ENCODE peak calls at places on chromosomes 3 and 15, in nine cellular contexts. C is ovary, H is HepG2, J is heart left ventricle, M is prostate gland, G is right lobe of liver, E is spleen, O is stomach, D is lower leg skin. Z is an unnamed sample.

GRCh38 chr15:29690765-29691475 is 131.3 kb downstream of the TJP1 start:
- DNase-seq in D (no peak), J (no peak), G (no peak), M (no peak), C (no peak), E (no peak), H (peak), O (no peak), Z (no peak)

GRCh38 chr3:13627681-13628080 is 78.8 kb downstream of the FBLN2 start:
- DNase-seq in J (no peak), H (no peak), E (no peak), D (no peak), G (peak), C (no peak), M (no peak), O (no peak), Z (no peak)

GRCh38 chr3:189806171-189806951 is 175.2 kb downstream of the TP63 start:
- DNase-seq in J (no peak), C (no peak), D (no peak), E (no peak), G (no peak), O (no peak), M (no peak), H (no peak), Z (no peak)

GRCh38 chr3:13194285-13195209 is 121.3 kb upstream of the IQSEC1 start:
- DNase-seq in E (no peak), C (no peak), G (peak), H (peak), O (no peak), M (no peak), J (no peak), D (no peak), Z (no peak)

GRCh38 chr3:49378249-49378899 is 20.2 kb upstream of the GPX1 start:
- DNase-seq in D (peak), C (peak), J (no peak), M (no peak), E (no peak), G (no peak), O (no peak), H (peak), Z (no peak)

GRCh38 chr3:128319107-128319506 is 147.6 kb downstream of the DNAJB8 start:
- DNase-seq in J (no peak), D (no peak), C (peak), E (no peak), M (no peak), H (no peak), O (peak), G (no peak), Z (no peak)

GRCh38 chr15:34514251-34514760 is 69.1 kb downstream of the GOLGA8B start:
- DNase-seq in M (peak), G (no peak), O (no peak), E (peak), J (peak), H (no peak), D (no peak), C (peak), Z (peak)

GRCh38 chr3:122767690-122768372 is 25.8 kb downstream of the HSPBAP1 start:
- DNase-seq in E (no peak), J (no peak), H (no peak), D (no peak), C (no peak), M (no peak), O (no peak), G (no peak), Z (no peak)

GRCh38 chr3:49357466-49358216 is 512 bp downstream of the GPX1 start:
- DNase-seq in G (peak), C (peak), D (no peak), H (no peak), O (peak), M (peak), E (peak), J (peak), Z (peak)

GRCh38 chr3:169387751-169388696 is 275.5 kb downstream of the MECOM start:
- DNase-seq in D (peak), H (peak), M (no peak), J (peak), G (no peak), C (peak), O (peak), E (peak), Z (no peak)

GRCh38 chr3:183265713-183266417 is 12.8 kb downstream of the B3GNT5 start:
- DNase-seq in G (no peak), M (peak), E (no peak), C (no peak), D (peak), H (peak), O (peak), J (no peak), Z (peak)

GRCh38 chr3:166526878-166527277 is 689.7 kb upstream of the BCHE start:
- DNase-seq in O (no peak), M (no peak), J (no peak), D (no peak), H (no peak), G (no peak), E (no peak), C (no peak), Z (no peak)

GRCh38 chr3:17195856-17196604 is 311.3 kb downstream of the PLCL2 start:
- DNase-seq in M (no peak), D (no peak), G (no peak), J (no peak), H (no peak), O (no peak), E (no peak), C (no peak), Z (no peak)

GRCh38 chr3:52397676-52398399 is 47.1 kb downstream of the SEMA3G start:
- DNase-seq in E (peak), G (peak), O (no peak), C (peak), H (no peak), D (no peak), M (no peak), J (peak), Z (no peak)
- TF ChIP-seq POLR2A in E (no peak), G (no peak), O (no peak), C (no peak), H (no peak), D (no peak), M (no peak), J (no peak), Z (no peak)

GRCh38 chr15:97652700-97653167 is 307.8 kb upstream of the ARRDC4 start:
- DNase-seq in C (no peak), G (no peak), M (no peak), H (no peak), O (no peak), E (no peak), D (no peak), J (no peak), Z (no peak)
- TF ChIP-seq POLR2A in C (no peak), G (no peak), M (no peak), H (no peak), O (no peak), E (no peak), D (no peak), J (no peak), Z (no peak)

GRCh38 chr3:105367063-105367405 is 325 bp downstream of the ALCAM start:
- DNase-seq in G (peak), C (peak), E (peak), M (peak), H (no peak), J (peak), D (no peak), O (peak), Z (no peak)
- TF ChIP-seq POLR2A in G (no peak), C (no peak), E (no peak), M (no peak), H (no peak), J (no peak), D (no peak), O (no peak), Z (no peak)

GRCh38 chr15:32817570-32817969 is 99.8 kb downstream of the GREM1 start:
- DNase-seq in O (no peak), H (no peak), C (no peak), E (no peak), M (no peak), D (no peak), G (no peak), J (no peak), Z (no peak)
- TF ChIP-seq POLR2A in O (no peak), H (no peak), C (no peak), E (no peak), M (no peak), D (no peak), G (no peak), J (no peak), Z (no peak)

GRCh38 chr3:51686512-51687215 is 15.6 kb downstream of the TEX264 start:
- DNase-seq in D (peak), C (no peak), H (no peak), M (no peak), O (peak), G (no peak), J (peak), E (peak), Z (no peak)
- TF ChIP-seq POLR2A in D (no peak), C (no peak), H (no peak), M (no peak), O (no peak), G (no peak), J (no peak), E (no peak), Z (no peak)

GRCh38 chr15:43488790-43489585 is 4.0 kb downstream of the TP53BP1 start:
- DNase-seq in M (no peak), J (no peak), C (no peak), O (no peak), D (no peak), H (no peak), G (no peak), E (no peak), Z (no peak)

GRCh38 chr15:43487271-43487895 is 5.6 kb downstream of the TP53BP1 start:
- DNase-seq in O (no peak), E (no peak), J (no peak), G (no peak), H (no peak), D (no peak), C (no peak), M (no peak), Z (no peak)

GRCh38 chr15:43493687-43494472 is 924 bp upstream of the TP53BP1 start:
- DNase-seq in J (no peak), E (no peak), D (no peak), M (no peak), H (no peak), O (no peak), G (no peak), C (no peak), Z (no peak)

GRCh38 chr15:43492266-43492665 is 690 bp downstream of the TP53BP1 start:
- DNase-seq in C (no peak), M (no peak), D (no peak), O (no peak), G (no peak), H (no peak), E (no peak), J (no peak), Z (no peak)

GRCh38 chr15:43492673-43493601 is at the start of gene TP53BP1:
- DNase-seq in H (peak), O (peak), D (peak), E (peak), C (peak), J (peak), M (peak), G (peak), Z (peak)
- TF ChIP-seq POLR2A in H (no peak), O (no peak), D (no peak), E (no peak), C (peak), J (no peak), M (peak), G (no peak), Z (peak)

GRCh38 chr3:197957775-197958103 is 2.3 kb upstream of the LMLN start:
- DNase-seq in J (no peak), D (no peak), E (no peak), O (no peak), C (no peak), H (no peak), M (no peak), G (no peak), Z (no peak)

GRCh38 chr3:197958346-197958745 is 1.7 kb upstream of the LMLN start:
- DNase-seq in M (no peak), G (no peak), D (no peak), J (no peak), H (no peak), C (no peak), O (no peak), E (no peak), Z (no peak)

GRCh38 chr3:197956070-197956469 is 3.9 kb upstream of the LMLN start:
- DNase-seq in D (no peak), O (no peak), C (no peak), H (no peak), E (no peak), G (no peak), M (no peak), J (no peak), Z (no peak)

GRCh38 chr3:197953881-197954280 is 3.9 kb downstream of the RPL35A start:
- DNase-seq in M (no peak), H (no peak), G (no peak), O (no peak), J (peak), E (no peak), D (no peak), C (no peak), Z (no peak)

GRCh38 chr3:197956626-197956988 is 3.4 kb upstream of the LMLN start:
- DNase-seq in M (no peak), C (no peak), O (no peak), J (no peak), H (no peak), E (no peak), D (no peak), G (no peak), Z (no peak)
- TF ChIP-seq POLR2A in M (no peak), C (no peak), O (no peak), J (no peak), H (no peak), E (no peak), D (no peak), G (no peak), Z (no peak)

DNA sequence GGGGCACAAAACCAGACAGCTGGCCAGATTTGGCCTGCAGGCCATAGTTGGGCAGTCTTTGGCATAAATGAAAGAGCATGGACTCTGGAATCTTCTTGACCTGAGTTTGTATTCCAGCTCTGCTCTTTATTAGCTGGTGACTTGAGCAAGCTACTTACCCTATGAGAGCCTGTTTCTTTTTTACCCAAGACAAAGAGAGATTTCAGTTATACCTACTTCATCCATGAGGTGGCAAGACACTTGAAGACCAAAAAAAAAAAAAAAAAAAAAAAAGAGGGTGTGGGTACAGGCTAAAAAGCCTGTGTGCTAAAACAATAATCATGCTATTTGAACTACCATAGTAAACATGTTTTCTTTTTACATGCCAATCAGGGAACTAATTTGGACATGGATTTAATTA is 109.0 kb upstream of the FHIT start:
- DNase-seq in H (no peak), G (no peak), E (no peak), J (no peak), M (no peak), O (no peak), D (no peak), C (no peak), Z (no peak)
- TF ChIP-seq POLR2A in H (no peak), G (no peak), E (no peak), J (no peak), M (no peak), O (no peak), D (no peak), C (no peak), Z (no peak)